ENCODE peak calls at places on chromosomes 2 and 18, in eight cellular contexts. R is iris pigment epithelial cell; D is germinal center; V is A172; P is stimulated activated CD8-positive, alpha-beta memory T cell treated with anti-CD3 and anti-CD28 coated beads, Interleukin-4, amount 100 ng/mL, for 1 hour; W is GM03348; H is HS-5; G is activated CD4-positive, alpha-beta T cell treated with anti-CD3 and anti-CD28 coated beads, Interleukin-2, amount 10 ng/mL, durations not matched to agents 7 days and 5 days. Y is an unnamed sample.

GRCh38 chr2:147049888-147050446 is 794.9 kb upstream of the ACVR2A start:
- DNase-seq in R (peak; percentile 17), D (no peak), V (no peak), P (no peak), W (no peak), H (no peak), G (no peak), Y (no peak)

GRCh38 chr2:29587791-29588190 is 333.6 kb downstream of the ALK start:
- DNase-seq in R (no peak), D (no peak), V (no peak), P (no peak), W (peak; percentile 42), H (no peak), G (no peak), Y (no peak)

GRCh38 chr2:119495948-119496347 is 28.3 kb downstream of the SCTR start:
- DNase-seq in R (no peak), D (no peak), V (no peak), P (no peak), W (no peak), H (no peak), G (no peak), Y (no peak)

GRCh38 chr2:55119711-55120487 is 69.6 kb upstream of the RTN4 start:
- DNase-seq in R (no peak), D (no peak), V (no peak), P (no peak), W (peak; percentile 65), H (no peak), G (no peak), Y (no peak)

GRCh38 chr18:25187582-25188291 is 164.2 kb downstream of the ZNF521 start:
- DNase-seq in R (no peak), D (no peak), V (no peak), P (no peak), W (no peak), H (no peak), G (no peak), Y (no peak)

GRCh38 chr2:232529806-232530547 is 4.0 kb downstream of the CHRND start:
- DNase-seq in R (no peak), D (no peak), V (no peak), P (no peak), W (no peak), H (no peak), G (no peak), Y (no peak)

GRCh38 chr2:102226612-102227351 is 40.0 kb downstream of the IL1RL2 start:
- DNase-seq in R (no peak), D (no peak), V (peak; percentile 10), P (no peak), W (no peak), H (no peak), G (no peak), Y (no peak)

GRCh38 chr2:28217042-28217740 is 175.5 kb upstream of the FOSL2 start:
- DNase-seq in R (no peak), D (no peak), V (no peak), P (no peak), W (no peak), H (no peak), G (no peak), Y (no peak)

GRCh38 chr2:234970467-234970866 is 18.6 kb downstream of the SH3BP4 start:
- DNase-seq in R (peak; percentile 79), D (no peak), V (peak; percentile 89), P (no peak), W (no peak), H (no peak), G (no peak), Y (peak; percentile 54)

GRCh38 chr18:79598885-79599175 is 80.8 kb upstream of the CTDP1 start:
- DNase-seq in R (no peak), D (no peak), V (no peak), P (no peak), W (no peak), H (no peak), G (no peak), Y (no peak)

GRCh38 chr2:29583104-29583503 is 338.3 kb downstream of the ALK start:
- DNase-seq in R (peak; percentile 60), D (no peak), V (no peak), P (no peak), W (peak; percentile 31), H (peak; percentile 6), G (no peak), Y (no peak)

GRCh38 chr18:33666915-33667314 is 88.9 kb downstream of the ASXL3 start:
- DNase-seq in R (no peak), D (no peak), V (no peak), P (no peak), W (no peak), H (no peak), G (no peak), Y (no peak)

GRCh38 chr2:172096661-172097547 is 5.8 kb downstream of the DLX2 start:
- DNase-seq in R (peak; percentile 49), D (no peak), V (peak; percentile 65), P (no peak), W (peak; percentile 78), H (no peak), G (no peak), Y (peak; percentile 74)

GRCh38 chr2:75246441-75247167 is 47.3 kb upstream of the TACR1 start:
- DNase-seq in R (peak; percentile 57), D (no peak), V (no peak), P (no peak), W (no peak), H (no peak), G (no peak), Y (no peak)

GRCh38 chr2:203951366-203951902 is 14.9 kb downstream of the ICOS start:
- DNase-seq in R (no peak), D (peak; percentile 13), V (no peak), P (no peak), W (no peak), H (no peak), G (peak; percentile 54), Y (no peak)

GRCh38 chr18:65608471-65608870 is 142.3 kb upstream of the CDH7 start:
- DNase-seq in R (no peak), D (no peak), V (no peak), P (no peak), W (no peak), H (no peak), G (no peak), Y (no peak)

GRCh38 chr2:64624108-64624610 is 29.6 kb downstream of the SERTAD2 start:
- DNase-seq in R (no peak), D (no peak), V (no peak), P (no peak), W (no peak), H (no peak), G (no peak), Y (no peak)

GRCh38 chr2:161576421-161576820 is 47.8 kb upstream of the SLC4A10 start:
- DNase-seq in R (no peak), D (peak; percentile 11), V (no peak), P (no peak), W (no peak), H (no peak), G (no peak), Y (no peak)

GRCh38 chr2:28276807-28277206 is 115.9 kb upstream of the FOSL2 start:
- DNase-seq in R (peak; percentile 49), D (no peak), V (peak; percentile 73), P (no peak), W (no peak), H (no peak), G (no peak), Y (no peak)

GRCh38 chr2:18814387-18814786 is 225.0 kb upstream of the NT5C1B start:
- DNase-seq in R (peak; percentile 93), D (no peak), V (peak; percentile 26), P (no peak), W (peak; percentile 18), H (no peak), G (no peak), Y (peak; percentile 78)

GRCh38 chr18:41378628-41379027 is 576.4 kb upstream of the PIK3C3 start:
- DNase-seq in R (peak; percentile 77), D (no peak), V (peak; percentile 66), P (no peak), W (no peak), H (peak; percentile 11), G (no peak), Y (no peak)

GRCh38 chr2:110955546-110955945 is 165.2 kb upstream of the BCL2L11 start:
- DNase-seq in R (no peak), D (no peak), V (no peak), P (no peak), W (no peak), H (no peak), G (no peak), Y (no peak)

GRCh38 chr2:207625014-207625755 is at the start of gene METTL21A:
- DNase-seq in R (peak; percentile 88), D (peak; percentile 97), V (peak; percentile 78), P (peak; percentile 90), W (peak; percentile 95), H (peak; percentile 58), G (peak; percentile 93), Y (no peak)

GRCh38 chr18:43682196-43682595 is 404.9 kb upstream of the SYT4 start:
- DNase-seq in R (no peak), D (no peak), V (no peak), P (no peak), W (no peak), H (no peak), G (no peak), Y (no peak)

GRCh38 chr2:241857572-241858121 is 1.0 kb downstream of the PDCD1 start:
- DNase-seq in R (no peak), D (no peak), V (no peak), P (no peak), W (no peak), H (no peak), G (no peak), Y (no peak)

GRCh38 chr2:113208995-113209868 is 35.5 kb downstream of the PSD4 start:
- DNase-seq in R (no peak), D (no peak), V (no peak), P (no peak), W (no peak), H (no peak), G (no peak), Y (no peak)

GRCh38 chr2:218859556-218859993 is at the start of gene WNT6:
- DNase-seq in R (no peak), D (no peak), V (no peak), P (no peak), W (peak; percentile 58), H (no peak), G (no peak), Y (no peak)

GRCh38 chr2:32058130-32058529 is 5.2 kb upstream of the SPAST start:
- DNase-seq in R (peak; percentile 65), D (no peak), V (peak; percentile 28), P (no peak), W (peak; percentile 5), H (no peak), G (no peak), Y (no peak)

GRCh38 chr2:20159411-20159810 is 65.5 kb downstream of the SDC1 start:
- DNase-seq in R (no peak), D (no peak), V (no peak), P (no peak), W (no peak), H (no peak), G (no peak), Y (no peak)

GRCh38 chr2:201959626-201960025 is 74.0 kb upstream of the FZD7 start:
- DNase-seq in R (no peak), D (no peak), V (peak; percentile 25), P (no peak), W (peak; percentile 44), H (no peak), G (no peak), Y (no peak)

GRCh38 chr2:165113414-165113813 is 90.4 kb downstream of the SCN3A start:
- DNase-seq in R (peak; percentile 6), D (no peak), V (peak; percentile 11), P (no peak), W (no peak), H (peak; percentile 15), G (no peak), Y (peak; percentile 3)

GRCh38 chr2:187689372-187689771 is 135.1 kb upstream of the TFPI start:
- DNase-seq in R (peak; percentile 58), D (no peak), V (peak; percentile 39), P (no peak), W (peak; percentile 5), H (peak; percentile 22), G (no peak), Y (no peak)